ENCODE peak calls at places on chromosomes 5 and 9, in five cellular contexts. W is H9; F is adrenal gland; H is central memory CD8-positive, alpha-beta T cell; B is Caki2. I is an unnamed sample.

GRCh38 chr5:171288066-171288465 is 21.0 kb upstream of the TLX3 start:
- DNase-seq in H (no peak), W (no peak), B (no peak), F (no peak), I (no peak)

GRCh38 chr9:86352440-86353106 is 1.6 kb downstream of the TUT7 start:
- DNase-seq in H (no peak), B (no peak), F (no peak), W (no peak), I (no peak)

GRCh38 chr5:142012792-142013388 is at the start of gene GNPDA1:
- DNase-seq in H (peak), B (peak), W (peak), F (peak), I (peak)

GRCh38 chr5:115349001-115349817 is 52.8 kb upstream of the CCDC112 start:
- DNase-seq in W (no peak), F (peak), B (peak), H (no peak), I (no peak)

GRCh38 chr9:120412425-120412951 is 167.5 kb downstream of the CDK5RAP2 start:
- DNase-seq in B (no peak), H (no peak), F (no peak), W (peak), I (no peak)

GRCh38 chr9:127575875-127576778 is 36.0 kb upstream of the STXBP1 start:
- DNase-seq in F (no peak), H (no peak), W (no peak), B (no peak), I (no peak)

GRCh38 chr5:146041180-146041789 is 64.1 kb downstream of the PLAC8L1 start:
- DNase-seq in B (peak), F (no peak), W (no peak), H (no peak), I (no peak)

GRCh38 chr5:89213584-89213983 is 330.6 kb upstream of the MEF2C start:
- DNase-seq in W (no peak), B (no peak), F (no peak), H (no peak), I (peak)

GRCh38 chr5:90289837-90290236 is 119.7 kb downstream of the CETN3 start:
- DNase-seq in B (no peak), H (no peak), F (no peak), W (no peak), I (no peak)

GRCh38 chr5:177457239-177458121 is 10.9 kb downstream of the PRR7 start:
- DNase-seq in H (no peak), B (peak), F (peak), W (peak), I (peak)

GRCh38 chr5:154442801-154443200 is 3.0 kb upstream of the SAP30L start:
- DNase-seq in H (no peak), F (no peak), B (no peak), W (no peak), I (no peak)

GRCh38 chr5:417301-417700 is 25.7 kb upstream of the EXOC3 start:
- DNase-seq in W (no peak), F (no peak), H (no peak), B (no peak), I (no peak)

GRCh38 chr5:132225165-132226032 is 2.3 kb downstream of the P4HA2 start:
- DNase-seq in B (peak), H (no peak), F (peak), W (peak), I (peak)

GRCh38 chr9:93235278-93235960 is 51.5 kb downstream of the WNK2 start:
- DNase-seq in W (no peak), F (no peak), H (no peak), B (no peak), I (no peak)

GRCh38 chr5:153670081-153670480 is 179.6 kb downstream of the GRIA1 start:
- DNase-seq in W (no peak), H (no peak), B (no peak), F (no peak), I (no peak)

GRCh38 chr9:89095755-89096154 is 82.9 kb downstream of the SHC3 start:
- DNase-seq in F (no peak), H (no peak), W (no peak), B (no peak), I (no peak)

GRCh38 chr5:104626122-104626521 is 1063.5 kb upstream of the NUDT12 start:
- DNase-seq in W (no peak), B (no peak), H (no peak), F (no peak), I (no peak)

GRCh38 chr5:28301676-28302075 is 1263.3 kb upstream of the CDH9 start:
- DNase-seq in F (peak), H (no peak), B (peak), W (no peak), I (no peak)

GRCh38 chr5:95664204-95664786 is 17.7 kb downstream of the RFESD start:
- DNase-seq in B (peak), H (no peak), W (no peak), F (peak), I (peak)

GRCh38 chr9:87678650-87679355 is 47.1 kb upstream of the CTSL start:
- DNase-seq in F (peak), H (no peak), W (peak), B (peak), I (peak)

GRCh38 chr5:154893381-154893780 is 35.0 kb downstream of the CNOT8 start:
- DNase-seq in W (no peak), F (no peak), H (no peak), B (no peak), I (no peak)

GRCh38 chr5:134463176-134463720 is 51.6 kb upstream of the CDKN2AIPNL start:
- DNase-seq in W (no peak), B (no peak), F (no peak), H (no peak), I (no peak)

GRCh38 chr5:170057311-170057710 is 48.4 kb upstream of the FOXI1 start:
- DNase-seq in W (no peak), F (no peak), H (no peak), B (no peak), I (peak)